ENCODE peak calls at places on chromosome 5, in five cellular contexts. D is spleen, R is IMR-90, N is adrenal gland, P is sigmoid colon. L is an unnamed sample.

GRCh38 chr5:15056988-15057592 is 185.5 kb upstream of the ANKH start:
- DNase-seq in D (no peak), R (no peak), N (no peak), P (no peak), L (no peak)

GRCh38 chr5:130350131-130350530 is 445.9 kb downstream of the CHSY3 start:
- DNase-seq in D (no peak), R (no peak), N (no peak), P (no peak), L (no peak)

GRCh38 chr5:96072791-96073165 is 111.1 kb upstream of the ELL2 start:
- DNase-seq in D (no peak), R (no peak), N (no peak), P (no peak), L (no peak)

GRCh38 chr5:133293953-133294352 is 242.1 kb downstream of the HSPA4 start:
- DNase-seq in D (no peak), R (no peak), N (no peak), P (no peak), L (no peak)

GRCh38 chr5:139140631-139141071 is 57.5 kb downstream of the SIL1 start:
- DNase-seq in D (no peak), R (peak; percentile 30), N (no peak), P (peak; percentile 78), L (no peak)

GRCh38 chr5:73780297-73781080 is 154.5 kb downstream of the ARHGEF28 start:
- DNase-seq in D (no peak), R (no peak), N (no peak), P (no peak), L (no peak)

GRCh38 chr5:139700711-139701693 is 52.9 kb downstream of the CXXC5 start:
- DNase-seq in D (peak; percentile 79), R (no peak), N (no peak), P (peak; percentile 64), L (no peak)

GRCh38 chr5:72159501-72159911 is 52.2 kb downstream of the MAP1B start:
- DNase-seq in D (no peak), R (peak; percentile 73), N (no peak), P (no peak), L (no peak)

GRCh38 chr5:68053202-68053601 is 162.4 kb upstream of the PIK3R1 start:
- DNase-seq in D (no peak), R (peak; percentile 5), N (no peak), P (no peak), L (no peak)

GRCh38 chr5:134101686-134102439 is 12.6 kb upstream of the TCF7 start:
- DNase-seq in D (peak; percentile 94), R (no peak), N (peak; percentile 62), P (peak; percentile 77), L (peak; percentile 48)

GRCh38 chr5:131863700-131864099 is 66.9 kb upstream of the FNIP1 start:
- DNase-seq in D (no peak), R (no peak), N (no peak), P (no peak), L (no peak)

GRCh38 chr5:6596388-6596787 is 36.5 kb downstream of the NSUN2 start:
- DNase-seq in D (no peak), R (no peak), N (no peak), P (no peak), L (no peak)

GRCh38 chr5:54480296-54480695 is 24.8 kb downstream of the HSPB3 start:
- DNase-seq in D (no peak), R (peak; percentile 23), N (no peak), P (no peak), L (no peak)

GRCh38 chr5:53671447-53671846 is 111.0 kb downstream of the NDUFS4 start:
- DNase-seq in D (no peak), R (no peak), N (no peak), P (no peak), L (no peak)

GRCh38 chr5:115573133-115573532 is 28.6 kb upstream of the FEM1C start:
- DNase-seq in D (no peak), R (peak; percentile 67), N (no peak), P (no peak), L (no peak)

GRCh38 chr5:155193018-155193417 is 179.5 kb downstream of the KIF4B start:
- DNase-seq in D (no peak), R (no peak), N (no peak), P (no peak), L (no peak)

GRCh38 chr5:156991714-156992113 is 28.7 kb upstream of the TIMD4 start:
- DNase-seq in D (no peak), R (no peak), N (no peak), P (no peak), L (no peak)

GRCh38 chr5:92795633-92796032 is 785.4 kb downstream of the NR2F1-AS1 start:
- DNase-seq in D (no peak), R (no peak), N (no peak), P (no peak), L (no peak)

GRCh38 chr5:175544108-175544511 is 65.8 kb downstream of the SFXN1 start:
- DNase-seq in D (no peak), R (no peak), N (no peak), P (no peak), L (no peak)
- TF ChIP-seq POLR2A in D (no peak), R (no peak), N (no peak), P (no peak), L (no peak)

GRCh38 chr5:39941436-39941835 is 516.7 kb upstream of the DAB2 start:
- DNase-seq in D (no peak), R (no peak), N (no peak), P (no peak), L (no peak)

GRCh38 chr5:39943811-39944210 is 519.0 kb upstream of the DAB2 start:
- DNase-seq in D (no peak), R (peak; percentile 5), N (no peak), P (no peak), L (no peak)

GRCh38 chr5:39947657-39948056 is 522.9 kb upstream of the DAB2 start:
- DNase-seq in D (no peak), R (peak; percentile 2), N (no peak), P (no peak), L (no peak)

GRCh38 chr5:39942606-39943005 is 517.8 kb upstream of the DAB2 start:
- DNase-seq in D (no peak), R (no peak), N (no peak), P (no peak), L (no peak)
- TF ChIP-seq POLR2A in D (no peak), R (no peak), N (no peak), P (no peak), L (no peak)

GRCh38 chr5:79992891-79993290 is 1.8 kb upstream of the MTX3 start:
- DNase-seq in D (no peak), R (peak; percentile 55), N (no peak), P (no peak), L (no peak)

GRCh38 chr5:79985288-79985687 is 5.8 kb downstream of the MTX3 start:
- DNase-seq in D (no peak), R (no peak), N (no peak), P (no peak), L (no peak)

GRCh38 chr5:79986260-79986659 is 4.8 kb downstream of the MTX3 start:
- DNase-seq in D (no peak), R (no peak), N (no peak), P (no peak), L (no peak)

GRCh38 chr5:79990205-79990597 is 861 bp downstream of the MTX3 start:
- DNase-seq in D (no peak), R (peak; percentile 36), N (no peak), P (no peak), L (no peak)

DNA sequence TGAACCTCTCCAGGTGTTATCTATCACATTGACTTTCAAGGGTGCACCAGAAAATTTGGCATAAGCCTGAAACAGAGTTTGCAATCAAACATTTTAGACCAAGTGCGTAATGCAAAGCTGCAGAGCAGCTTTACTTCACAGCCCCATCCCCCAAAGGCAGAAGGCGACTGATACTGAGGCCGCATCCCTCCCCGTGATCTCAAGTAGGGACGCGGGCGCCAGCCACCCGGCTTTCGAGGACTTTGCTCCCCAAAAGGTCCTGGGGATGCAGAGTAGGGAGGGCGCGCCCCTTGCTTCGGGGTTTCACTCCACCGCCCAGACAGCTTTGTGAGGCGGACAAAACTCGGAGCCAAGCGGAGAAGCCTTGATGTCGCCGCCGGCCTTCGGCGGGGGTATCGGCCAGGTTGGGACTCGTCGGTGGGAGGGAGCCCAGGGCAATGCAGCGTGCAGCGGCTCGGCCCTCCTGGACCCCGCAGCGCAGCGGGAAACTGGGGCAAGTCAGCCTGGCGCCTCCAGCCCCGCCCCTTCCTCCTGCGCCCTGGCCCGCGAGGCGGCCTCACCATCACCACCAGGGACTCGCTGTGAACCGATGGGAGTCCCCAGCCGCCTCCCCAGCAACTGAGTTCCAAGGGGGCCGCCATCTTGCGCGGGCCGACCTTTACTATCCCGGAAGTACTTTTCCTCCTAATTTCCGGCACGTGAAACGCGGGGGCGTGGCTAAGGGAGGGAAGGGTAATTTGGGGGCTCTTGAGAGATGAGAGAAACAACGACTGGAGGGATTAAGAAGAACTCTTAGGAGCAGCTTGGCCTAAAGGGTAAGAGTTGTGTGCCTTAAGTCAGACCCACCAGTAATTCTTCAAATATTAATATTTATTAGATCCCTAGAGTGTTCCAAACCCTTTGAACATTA is at the start of gene MTX3:
- DNase-seq in D (peak; percentile 94), R (peak; percentile 73), N (peak; percentile 84), P (peak; percentile 89), L (peak; percentile 82)
- TF ChIP-seq POLR2A in D (no peak), R (peak; percentile 56), N (peak; percentile 65), P (no peak), L (peak; percentile 33)

DNA sequence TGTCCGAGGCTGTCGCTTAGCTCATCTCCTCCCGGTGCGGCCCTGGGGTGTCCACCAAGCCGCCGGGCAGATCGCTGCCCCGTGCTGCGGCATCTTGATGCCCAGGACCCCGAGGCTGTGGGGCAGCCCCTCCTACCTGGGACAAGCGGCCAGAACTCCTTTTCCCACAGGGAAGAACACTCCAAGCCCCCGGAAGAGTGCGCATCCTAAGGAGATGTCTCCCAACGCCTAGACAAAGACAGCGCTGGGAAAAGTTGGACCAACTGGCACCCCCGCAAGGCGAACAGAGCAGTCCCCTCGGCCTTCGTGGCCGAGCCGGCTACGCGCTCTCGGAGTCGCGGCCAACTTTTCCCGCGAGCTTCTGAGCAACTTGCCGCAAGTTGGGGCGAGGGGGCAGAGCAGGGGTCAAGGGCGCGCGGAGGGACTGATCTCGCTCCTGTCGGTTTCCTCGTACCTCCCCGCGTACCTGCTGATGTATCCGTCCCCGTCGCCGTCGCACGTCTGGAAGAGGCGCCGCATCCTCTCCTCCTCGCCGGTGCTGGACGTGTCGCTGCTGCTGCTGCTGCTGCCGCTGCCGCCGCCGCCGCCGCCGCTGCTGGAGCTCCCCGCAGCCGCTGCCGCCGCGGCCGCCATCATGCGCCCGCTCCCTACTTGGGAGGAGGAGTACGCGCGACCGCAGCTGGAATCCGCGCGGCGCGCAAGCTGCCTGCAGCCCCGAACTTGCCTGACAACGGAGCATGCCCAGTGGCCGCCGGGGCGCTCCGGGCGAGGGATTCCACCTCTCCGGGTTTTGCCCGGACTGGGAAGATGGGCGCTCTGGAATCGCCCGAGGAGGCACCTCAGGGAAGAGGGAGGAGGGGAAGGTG is at the start of gene MCC:
- DNase-seq in D (peak; percentile 78), R (peak; percentile 93), N (peak; percentile 84), P (peak; percentile 88), L (peak; percentile 65)
- TF ChIP-seq POLR2A in D (no peak), R (no peak), N (peak; percentile 44), P (no peak), L (no peak)

GRCh38 chr5:108303086-108303485 is 78.8 kb downstream of the FBXL17 start:
- DNase-seq in D (no peak), R (no peak), N (no peak), P (no peak), L (no peak)
- TF ChIP-seq POLR2A in D (no peak), R (no peak), N (no peak), P (no peak), L (no peak)

GRCh38 chr5:151085517-151086031 is 4.7 kb upstream of the TNIP1 start:
- DNase-seq in D (peak; percentile 82), R (peak; percentile 44), N (peak; percentile 35), P (peak; percentile 87), L (peak; percentile 71)
- TF ChIP-seq POLR2A in D (no peak), R (no peak), N (no peak), P (no peak), L (no peak)

L was measured in ovary.